ENCODE peak calls at places on chromosomes 2 and 18, in seven cellular contexts. O is Peyer's patch, C is neural progenitor cell, P is DND-41, T is heart left ventricle, M is hepatocyte, B is colonic mucosa. X is an unnamed sample.
A peak's percentile ranks its signal among the peaks of the same experiment; 100 is the strongest.

GRCh38 chr18:57409650-57410049 is 25.5 kb upstream of the ONECUT2 start:
- DNase-seq in P (no peak), C (no peak), O (no peak), T (no peak), M (no peak), B (no peak), X (no peak)

GRCh38 chr2:42984081-42984480 is 191.7 kb upstream of the HAAO start:
- DNase-seq in B (no peak), C (peak; percentile 84), O (peak; percentile 19), M (no peak), P (no peak), T (no peak), X (no peak)

GRCh38 chr2:24342110-24342910 is 18.0 kb downstream of the ITSN2 start:
- DNase-seq in P (no peak), O (no peak), B (no peak), C (no peak), T (no peak), M (peak; percentile 41), X (no peak)

GRCh38 chr2:11784747-11785610 is 38.5 kb downstream of the LPIN1 start:
- DNase-seq in P (peak; percentile 49), O (peak; percentile 70), M (peak; percentile 60), B (peak; percentile 48), C (peak; percentile 74), T (peak; percentile 33), X (peak; percentile 34)

GRCh38 chr2:136990316-136990715 is 225.0 kb downstream of the THSD7B start:
- DNase-seq in P (no peak), M (no peak), T (no peak), B (no peak), C (no peak), O (no peak), X (no peak)

GRCh38 chr2:131556998-131557397 is 29.3 kb downstream of the CCDC74A start:
- DNase-seq in O (no peak), C (no peak), B (no peak), T (no peak), M (no peak), P (no peak), X (no peak)

GRCh38 chr2:124482551-124482950 is 457.5 kb downstream of the CNTNAP5 start:
- DNase-seq in B (no peak), O (no peak), T (no peak), C (peak; percentile 9), M (no peak), P (no peak), X (no peak)

GRCh38 chr18:1578505-1578904 is 673.8 kb downstream of the ADCYAP1 start:
- DNase-seq in P (no peak), M (no peak), T (peak; percentile 9), B (no peak), O (no peak), C (no peak), X (no peak)

GRCh38 chr2:71244302-71244660 is 17.4 kb upstream of the PAIP2B start:
- DNase-seq in M (no peak), B (no peak), O (no peak), T (no peak), C (no peak), P (no peak), X (no peak)

GRCh38 chr2:59974051-59974766 is 579.2 kb downstream of the BCL11A start:
- DNase-seq in C (peak; percentile 13), M (no peak), T (no peak), P (no peak), B (no peak), O (no peak), X (no peak)

GRCh38 chr18:41128126-41128525 is 826.9 kb upstream of the PIK3C3 start:
- DNase-seq in M (no peak), B (no peak), P (no peak), C (no peak), T (no peak), O (no peak), X (no peak)

DNA sequence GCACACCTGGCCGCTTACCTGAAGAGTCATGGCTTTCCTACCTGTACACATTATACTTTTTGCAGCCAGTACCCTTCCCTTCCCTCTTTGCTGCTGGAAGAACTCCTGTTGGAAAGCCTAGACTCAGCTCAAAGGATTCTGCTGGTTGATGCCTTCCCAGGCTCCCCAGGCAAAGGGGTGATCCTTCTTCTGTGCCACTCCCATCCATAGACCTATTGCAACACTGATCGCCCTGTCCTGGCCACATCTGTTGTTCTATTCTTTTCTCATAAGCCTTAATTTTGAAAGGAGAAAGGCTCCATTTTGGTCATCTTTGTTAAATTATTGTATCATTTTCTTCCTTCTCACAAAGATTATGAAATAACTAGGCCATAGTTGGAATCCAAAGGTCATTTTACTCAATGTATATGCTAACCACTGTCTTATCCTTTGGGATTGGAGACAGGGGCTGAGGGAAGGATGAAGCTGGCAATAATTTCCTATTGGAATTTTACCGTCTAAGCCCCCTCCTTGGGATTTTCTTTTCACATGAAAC is 3.4 kb upstream of the PRKCE start:
- DNase-seq in P (no peak), C (no peak), T (no peak), M (no peak), B (no peak), O (no peak), X (no peak)
- H3K4me3 ChIP-seq in P (no peak overlapping the region), C (no peak overlapping the region), T (no peak overlapping the region), M (no peak overlapping the region), B (no peak overlapping the region), O (no peak overlapping the region), X (no peak overlapping the region)

GRCh38 chr2:182826051-182826450 is 40.4 kb downstream of the FRZB start:
- DNase-seq in O (no peak), M (no peak), P (no peak), B (no peak), C (no peak), T (no peak), X (no peak)
- H3K4me1 ChIP-seq in O (no peaks in the 10 kb centered on the region), M (peaks cover 12% of the 10 kb centered on the region), P (no peaks in the 10 kb centered on the region), B (no peaks in the 10 kb centered on the region), C (peaks cover 27% of the 10 kb centered on the region), T (no peaks in the 10 kb centered on the region), X (no peaks in the 10 kb centered on the region)

DNA sequence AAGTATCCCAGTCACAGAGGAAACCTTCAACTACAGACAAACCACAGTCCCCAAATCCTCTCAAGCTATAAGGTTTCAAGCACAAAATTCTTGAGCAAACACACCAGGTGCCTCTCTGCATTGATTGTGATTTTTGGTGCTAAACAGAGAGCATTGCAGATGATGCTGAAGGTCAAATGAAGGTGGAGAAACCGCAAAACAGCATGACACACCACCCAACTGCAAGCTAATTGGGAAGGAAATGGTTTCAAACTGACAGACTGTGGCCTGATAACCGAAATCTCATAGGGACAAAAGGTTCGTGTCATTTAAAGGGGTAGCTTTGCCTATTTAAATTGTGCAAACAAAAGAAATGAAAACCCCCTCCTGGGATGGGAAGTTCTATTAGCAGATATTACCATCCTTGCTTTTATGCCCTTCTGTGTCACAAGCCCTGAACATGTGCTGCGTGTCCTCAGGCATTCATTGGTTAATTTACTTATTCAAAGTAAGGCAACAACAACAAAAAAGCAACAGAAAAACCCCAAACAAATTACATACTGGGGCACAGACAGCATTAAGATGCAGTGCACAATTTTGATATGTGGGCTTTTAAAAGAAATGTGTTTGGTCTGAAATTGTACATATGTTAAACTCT is 154.9 kb downstream of the AQP4 start:
- DNase-seq in T (no peak), C (no peak), O (no peak), P (peak; percentile 92), B (no peak), M (no peak), X (no peak)
- H3K27ac ChIP-seq in T (no peak overlapping the region), C (no peak overlapping the region), O (no peak overlapping the region), P (peak overlapping the region; percentile 93), B (no peak overlapping the region), M (no peak overlapping the region), X (no peak overlapping the region)

GRCh38 chr2:227450921-227451654 is 20.9 kb upstream of the AGFG1 start:
- DNase-seq in P (no peak), C (no peak), T (no peak), B (peak; percentile 33), M (peak; percentile 70), O (peak; percentile 54), X (no peak)
- H3K4me3 ChIP-seq in P (no peak overlapping the region), C (no peak overlapping the region), T (no peak overlapping the region), B (no peak overlapping the region), M (no peak overlapping the region), O (no peak overlapping the region), X (no peak overlapping the region)

GRCh38 chr2:47006374-47007220 is 91.0 kb upstream of the MCFD2 start:
- DNase-seq in M (no peak), C (no peak), B (no peak), P (no peak), O (no peak), T (no peak), X (no peak)
- H3K4me1 ChIP-seq in M (peaks cover 20% of the 10 kb centered on the region), C (peaks cover 40% of the 10 kb centered on the region), B (no peaks in the 10 kb centered on the region), P (no peaks in the 10 kb centered on the region), O (no peaks in the 10 kb centered on the region), T (peaks cover 63% of the 10 kb centered on the region), X (no peaks in the 10 kb centered on the region)

GRCh38 chr2:227383687-227384086 is 4.1 kb downstream of the SCYGR1 start:
- DNase-seq in M (no peak), B (no peak), C (no peak), O (no peak), P (no peak), T (no peak), X (no peak)
- H3K27ac ChIP-seq in M (no peak overlapping the region), B (no peak overlapping the region), C (no peak overlapping the region), O (peak overlapping the region; percentile 45), P (no peak overlapping the region), T (no peak overlapping the region), X (no peak overlapping the region)

GRCh38 chr2:230447036-230447435 is 31.0 kb downstream of the SP100 start:
- DNase-seq in C (no peak), T (no peak), M (no peak), B (no peak), O (no peak), P (no peak), X (no peak)

GRCh38 chr2:230449901-230450467 is 34.0 kb downstream of the SP100 start:
- DNase-seq in P (no peak), B (no peak), C (no peak), O (no peak), T (no peak), M (no peak), X (no peak)

GRCh38 chr2:230443540-230443939 is 27.5 kb downstream of the SP100 start:
- DNase-seq in C (no peak), P (no peak), O (no peak), M (no peak), B (no peak), T (no peak), X (no peak)

GRCh38 chr2:230444832-230445231 is 28.8 kb downstream of the SP100 start:
- DNase-seq in O (no peak), M (no peak), P (no peak), C (no peak), T (no peak), B (no peak), X (no peak)

DNA sequence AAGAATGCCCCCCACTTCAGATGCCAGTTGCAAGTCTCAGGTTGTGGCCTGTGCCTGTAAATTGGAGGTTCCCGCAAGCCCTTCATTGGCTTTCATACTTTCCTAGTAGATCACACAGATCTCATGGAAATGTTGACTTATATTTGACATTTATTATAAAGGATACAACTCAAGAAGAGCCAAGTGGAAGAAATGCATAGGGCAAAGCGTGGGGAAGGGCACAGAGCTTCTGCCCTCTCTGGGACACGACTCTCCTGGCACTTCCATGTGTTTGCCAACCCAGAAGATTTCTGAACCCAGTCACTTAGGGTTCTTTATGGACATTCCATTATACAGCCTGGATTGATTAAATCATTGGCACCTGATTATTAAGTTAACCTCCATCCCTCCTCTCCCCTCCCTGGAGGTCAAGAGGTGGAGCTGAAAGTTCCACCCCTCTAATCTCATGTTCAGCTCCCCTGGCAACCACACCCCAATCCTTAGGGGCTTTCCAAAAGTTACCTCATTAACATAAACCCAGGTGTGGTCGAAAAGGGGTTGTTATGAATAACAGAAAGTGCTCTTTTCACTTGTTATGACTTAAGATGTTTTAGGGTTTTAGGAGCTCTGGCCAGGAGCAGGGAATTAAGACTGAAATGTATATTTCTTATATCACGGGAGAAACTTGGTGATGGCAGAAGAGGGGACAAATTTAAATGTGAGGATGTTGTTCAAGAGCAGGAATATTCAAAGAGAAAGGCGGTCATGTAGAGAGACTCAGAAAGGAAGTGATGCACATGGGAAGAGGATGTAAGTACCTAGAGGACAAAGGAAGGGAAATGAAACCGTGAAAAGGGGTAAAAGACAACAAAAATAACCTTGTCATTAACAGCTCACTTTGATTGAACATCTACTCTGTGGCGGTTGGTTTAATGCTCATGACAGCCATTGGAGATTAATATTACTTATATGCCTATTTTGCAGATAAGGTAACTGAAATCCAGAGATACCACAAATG is 31.8 kb downstream of the SP100 start:
- DNase-seq in T (no peak), C (no peak), P (no peak), B (no peak), M (no peak), O (no peak), X (peak; percentile 32)
- H3K4me3 ChIP-seq in T (no peak overlapping the region), C (no peak overlapping the region), P (no peak overlapping the region), B (no peak overlapping the region), M (no peak overlapping the region), O (no peak overlapping the region), X (peak overlapping the region; percentile 35)